ENCODE peak calls at places on chromosomes 2 and 18, in six cellular contexts. One of them, this sample, is unnamed.

GRCh38 chr18:26813043-26813442 is 52.5 kb downstream of the AQP4 start:
- DNase-seq in cardiac fibroblast: peak
- DNase-seq in neural progenitor cell: peak
- DNase-seq in left lung: no peak
- DNase-seq in AG09319: no peak
- DNase-seq in HEK293T: peak
- DNase-seq in this sample: peak

GRCh38 chr2:137508739-137509384 is 455.4 kb upstream of the HNMT start:
- DNase-seq in cardiac fibroblast: no peak
- DNase-seq in neural progenitor cell: no peak
- DNase-seq in left lung: peak
- DNase-seq in AG09319: no peak
- DNase-seq in HEK293T: no peak
- DNase-seq in this sample: no peak

GRCh38 chr2:29579495-29580178 is 341.7 kb downstream of the ALK start:
- DNase-seq in cardiac fibroblast: no peak
- DNase-seq in neural progenitor cell: no peak
- DNase-seq in left lung: no peak
- DNase-seq in AG09319: no peak
- DNase-seq in HEK293T: no peak
- DNase-seq in this sample: peak

GRCh38 chr2:210250577-210250976 is 25.3 kb upstream of the ACADL start:
- DNase-seq in cardiac fibroblast: no peak
- DNase-seq in neural progenitor cell: no peak
- DNase-seq in left lung: no peak
- DNase-seq in AG09319: no peak
- DNase-seq in HEK293T: no peak
- DNase-seq in this sample: peak

GRCh38 chr2:170928036-170928823 is 823 bp upstream of the GORASP2 start:
- DNase-seq in cardiac fibroblast: no peak
- DNase-seq in neural progenitor cell: peak
- DNase-seq in left lung: no peak
- DNase-seq in AG09319: no peak
- DNase-seq in HEK293T: peak
- DNase-seq in this sample: no peak

GRCh38 chr2:183081908-183082307 is 3.4 kb downstream of the DUSP19 start:
- DNase-seq in cardiac fibroblast: peak
- DNase-seq in neural progenitor cell: no peak
- DNase-seq in left lung: no peak
- DNase-seq in AG09319: no peak
- DNase-seq in HEK293T: no peak
- DNase-seq in this sample: no peak

GRCh38 chr2:75466708-75467311 is 93.9 kb downstream of the EVA1A start:
- DNase-seq in cardiac fibroblast: peak
- DNase-seq in neural progenitor cell: peak
- DNase-seq in left lung: peak
- DNase-seq in AG09319: no peak
- DNase-seq in HEK293T: peak
- DNase-seq in this sample: peak

GRCh38 chr18:36589857-36590543 is 238.8 kb downstream of the TPGS2 start:
- DNase-seq in cardiac fibroblast: no peak
- DNase-seq in neural progenitor cell: no peak
- DNase-seq in left lung: no peak
- DNase-seq in AG09319: no peak
- DNase-seq in HEK293T: no peak
- DNase-seq in this sample: peak

GRCh38 chr2:61340242-61340641 is 130.6 kb downstream of the USP34 start:
- DNase-seq in cardiac fibroblast: peak
- DNase-seq in neural progenitor cell: no peak
- DNase-seq in left lung: no peak
- DNase-seq in AG09319: no peak
- DNase-seq in HEK293T: no peak
- DNase-seq in this sample: no peak

GRCh38 chr2:105129722-105130232 is 91.9 kb downstream of the MRPS9 start:
- DNase-seq in cardiac fibroblast: no peak
- DNase-seq in neural progenitor cell: no peak
- DNase-seq in left lung: no peak
- DNase-seq in AG09319: no peak
- DNase-seq in HEK293T: no peak
- DNase-seq in this sample: no peak

GRCh38 chr2:160229591-160229990 is 29.5 kb upstream of the ITGB6 start:
- DNase-seq in cardiac fibroblast: peak
- DNase-seq in neural progenitor cell: no peak
- DNase-seq in left lung: no peak
- DNase-seq in AG09319: no peak
- DNase-seq in HEK293T: no peak
- DNase-seq in this sample: peak

GRCh38 chr2:152762202-152762601 is 43.8 kb downstream of the ARL6IP6 start:
- DNase-seq in cardiac fibroblast: peak
- DNase-seq in neural progenitor cell: peak
- DNase-seq in left lung: no peak
- DNase-seq in AG09319: peak
- DNase-seq in HEK293T: no peak
- DNase-seq in this sample: peak

This sample was measured in astrocyte of the hippocampus.